ENCODE peak calls at places on chromosomes 2 and 18, in nine cellular contexts. One of them, this sample, is unnamed.

GRCh38 chr2:155872396-155872795 is 460.1 kb downstream of the NR4A2 start:
- DNase-seq in HCT116: no peak
- DNase-seq in Peyer's patch: no peak
- DNase-seq in omental fat pad: no peak
- DNase-seq in bronchial epithelial cell: peak
- DNase-seq in transverse colon: no peak
- DNase-seq in adrenal gland: no peak
- DNase-seq in OCI-LY7: no peak
- DNase-seq in chondrocyte: no peak
- DNase-seq in this sample: no peak

GRCh38 chr2:42613281-42614064 is 45.0 kb downstream of the MTA3 start:
- DNase-seq in chondrocyte: no peak
- DNase-seq in Peyer's patch: no peak
- DNase-seq in adrenal gland: no peak
- DNase-seq in OCI-LY7: no peak
- DNase-seq in omental fat pad: no peak
- DNase-seq in bronchial epithelial cell: no peak
- DNase-seq in transverse colon: no peak
- DNase-seq in HCT116: no peak
- DNase-seq in this sample: no peak

GRCh38 chr2:71446505-71446904 is 6.9 kb upstream of the DYSF start:
- DNase-seq in transverse colon: no peak
- DNase-seq in omental fat pad: no peak
- DNase-seq in HCT116: no peak
- DNase-seq in adrenal gland: no peak
- DNase-seq in chondrocyte: no peak
- DNase-seq in OCI-LY7: no peak
- DNase-seq in Peyer's patch: no peak
- DNase-seq in bronchial epithelial cell: no peak
- DNase-seq in this sample: no peak

GRCh38 chr2:191950132-191950885 is 103.4 kb upstream of the CAVIN2 start:
- DNase-seq in transverse colon: no peak
- DNase-seq in OCI-LY7: no peak
- DNase-seq in omental fat pad: no peak
- DNase-seq in bronchial epithelial cell: peak
- DNase-seq in HCT116: no peak
- DNase-seq in chondrocyte: no peak
- DNase-seq in adrenal gland: no peak
- DNase-seq in Peyer's patch: no peak
- DNase-seq in this sample: no peak

GRCh38 chr2:70978388-70979357 is at the start of gene ANKRD53:
- DNase-seq in transverse colon: peak
- DNase-seq in adrenal gland: peak
- DNase-seq in bronchial epithelial cell: peak
- DNase-seq in chondrocyte: no peak
- DNase-seq in omental fat pad: peak
- DNase-seq in OCI-LY7: no peak
- DNase-seq in Peyer's patch: peak
- DNase-seq in HCT116: no peak
- DNase-seq in this sample: no peak

GRCh38 chr2:199962203-199962602 is 6.8 kb downstream of the MAIP1 start:
- DNase-seq in transverse colon: no peak
- DNase-seq in adrenal gland: no peak
- DNase-seq in HCT116: no peak
- DNase-seq in OCI-LY7: no peak
- DNase-seq in bronchial epithelial cell: no peak
- DNase-seq in omental fat pad: no peak
- DNase-seq in chondrocyte: no peak
- DNase-seq in Peyer's patch: no peak
- DNase-seq in this sample: no peak

GRCh38 chr2:102106133-102106556 is 36.4 kb upstream of the IL1R1 start:
- DNase-seq in adrenal gland: no peak
- DNase-seq in transverse colon: no peak
- DNase-seq in bronchial epithelial cell: peak
- DNase-seq in HCT116: no peak
- DNase-seq in chondrocyte: no peak
- DNase-seq in omental fat pad: no peak
- DNase-seq in OCI-LY7: no peak
- DNase-seq in Peyer's patch: no peak
- DNase-seq in this sample: no peak

GRCh38 chr2:128091691-128092050 is 671 bp downstream of the UGGT1 start:
- DNase-seq in transverse colon: peak
- DNase-seq in bronchial epithelial cell: peak
- DNase-seq in omental fat pad: no peak
- DNase-seq in chondrocyte: no peak
- DNase-seq in HCT116: no peak
- DNase-seq in adrenal gland: no peak
- DNase-seq in Peyer's patch: no peak
- DNase-seq in OCI-LY7: peak
- DNase-seq in this sample: no peak

GRCh38 chr18:47036927-47037605 is 1.6 kb upstream of the ELOA2 start:
- DNase-seq in transverse colon: no peak
- DNase-seq in HCT116: no peak
- DNase-seq in adrenal gland: no peak
- DNase-seq in bronchial epithelial cell: no peak
- DNase-seq in chondrocyte: no peak
- DNase-seq in Peyer's patch: no peak
- DNase-seq in omental fat pad: no peak
- DNase-seq in OCI-LY7: no peak
- DNase-seq in this sample: no peak

GRCh38 chr2:118812530-118812929 is 34.9 kb downstream of the EN1 start:
- DNase-seq in adrenal gland: no peak
- DNase-seq in omental fat pad: no peak
- DNase-seq in chondrocyte: no peak
- DNase-seq in bronchial epithelial cell: no peak
- DNase-seq in transverse colon: no peak
- DNase-seq in Peyer's patch: no peak
- DNase-seq in OCI-LY7: no peak
- DNase-seq in HCT116: no peak
- DNase-seq in this sample: no peak

GRCh38 chr18:32812342-32812741 is 39.5 kb upstream of the KLHL14 start:
- DNase-seq in HCT116: no peak
- DNase-seq in transverse colon: no peak
- DNase-seq in Peyer's patch: no peak
- DNase-seq in chondrocyte: no peak
- DNase-seq in omental fat pad: no peak
- DNase-seq in OCI-LY7: no peak
- DNase-seq in adrenal gland: no peak
- DNase-seq in bronchial epithelial cell: no peak
- DNase-seq in this sample: no peak

GRCh38 chr2:205198130-205198505 is 484.2 kb upstream of the NRP2 start:
- DNase-seq in adrenal gland: no peak
- DNase-seq in chondrocyte: no peak
- DNase-seq in HCT116: no peak
- DNase-seq in bronchial epithelial cell: no peak
- DNase-seq in omental fat pad: no peak
- DNase-seq in OCI-LY7: no peak
- DNase-seq in transverse colon: no peak
- DNase-seq in Peyer's patch: no peak
- DNase-seq in this sample: no peak

GRCh38 chr2:210884227-210884626 is 327.8 kb downstream of the CPS1 start:
- DNase-seq in OCI-LY7: no peak
- DNase-seq in HCT116: no peak
- DNase-seq in adrenal gland: no peak
- DNase-seq in bronchial epithelial cell: no peak
- DNase-seq in Peyer's patch: no peak
- DNase-seq in chondrocyte: no peak
- DNase-seq in transverse colon: no peak
- DNase-seq in omental fat pad: no peak
- DNase-seq in this sample: no peak

GRCh38 chr2:206324869-206325268 is 50.4 kb downstream of the ZDBF2 start:
- DNase-seq in transverse colon: no peak
- DNase-seq in Peyer's patch: no peak
- DNase-seq in omental fat pad: no peak
- DNase-seq in OCI-LY7: no peak
- DNase-seq in bronchial epithelial cell: no peak
- DNase-seq in HCT116: no peak
- DNase-seq in chondrocyte: no peak
- DNase-seq in adrenal gland: no peak
- DNase-seq in this sample: no peak

GRCh38 chr2:45674035-45674791 is 22.7 kb downstream of the PRKCE start:
- DNase-seq in omental fat pad: no peak
- DNase-seq in OCI-LY7: no peak
- DNase-seq in transverse colon: no peak
- DNase-seq in chondrocyte: no peak
- DNase-seq in bronchial epithelial cell: peak
- DNase-seq in HCT116: no peak
- DNase-seq in adrenal gland: no peak
- DNase-seq in Peyer's patch: no peak
- DNase-seq in this sample: no peak

GRCh38 chr18:36503477-36503876 is 206.0 kb downstream of the FHOD3 start:
- DNase-seq in OCI-LY7: no peak
- DNase-seq in HCT116: no peak
- DNase-seq in omental fat pad: no peak
- DNase-seq in adrenal gland: no peak
- DNase-seq in transverse colon: no peak
- DNase-seq in bronchial epithelial cell: no peak
- DNase-seq in chondrocyte: no peak
- DNase-seq in Peyer's patch: no peak
- DNase-seq in this sample: no peak

GRCh38 chr2:60961457-60961856 is 56.1 kb upstream of the PEX13 start:
- DNase-seq in adrenal gland: no peak
- DNase-seq in OCI-LY7: no peak
- DNase-seq in omental fat pad: no peak
- DNase-seq in HCT116: no peak
- DNase-seq in Peyer's patch: no peak
- DNase-seq in transverse colon: no peak
- DNase-seq in chondrocyte: no peak
- DNase-seq in bronchial epithelial cell: peak
- DNase-seq in this sample: no peak

GRCh38 chr2:142286618-142287017 is 155.8 kb upstream of the LRP1B start:
- DNase-seq in bronchial epithelial cell: peak
- DNase-seq in OCI-LY7: peak
- DNase-seq in adrenal gland: no peak
- DNase-seq in HCT116: peak
- DNase-seq in chondrocyte: no peak
- DNase-seq in transverse colon: no peak
- DNase-seq in Peyer's patch: no peak
- DNase-seq in omental fat pad: no peak
- DNase-seq in this sample: peak

GRCh38 chr2:45330617-45331016 is 280.4 kb downstream of the SRBD1 start:
- DNase-seq in adrenal gland: no peak
- DNase-seq in OCI-LY7: no peak
- DNase-seq in omental fat pad: no peak
- DNase-seq in bronchial epithelial cell: peak
- DNase-seq in HCT116: no peak
- DNase-seq in transverse colon: no peak
- DNase-seq in chondrocyte: no peak
- DNase-seq in Peyer's patch: no peak
- DNase-seq in this sample: no peak

DNA sequence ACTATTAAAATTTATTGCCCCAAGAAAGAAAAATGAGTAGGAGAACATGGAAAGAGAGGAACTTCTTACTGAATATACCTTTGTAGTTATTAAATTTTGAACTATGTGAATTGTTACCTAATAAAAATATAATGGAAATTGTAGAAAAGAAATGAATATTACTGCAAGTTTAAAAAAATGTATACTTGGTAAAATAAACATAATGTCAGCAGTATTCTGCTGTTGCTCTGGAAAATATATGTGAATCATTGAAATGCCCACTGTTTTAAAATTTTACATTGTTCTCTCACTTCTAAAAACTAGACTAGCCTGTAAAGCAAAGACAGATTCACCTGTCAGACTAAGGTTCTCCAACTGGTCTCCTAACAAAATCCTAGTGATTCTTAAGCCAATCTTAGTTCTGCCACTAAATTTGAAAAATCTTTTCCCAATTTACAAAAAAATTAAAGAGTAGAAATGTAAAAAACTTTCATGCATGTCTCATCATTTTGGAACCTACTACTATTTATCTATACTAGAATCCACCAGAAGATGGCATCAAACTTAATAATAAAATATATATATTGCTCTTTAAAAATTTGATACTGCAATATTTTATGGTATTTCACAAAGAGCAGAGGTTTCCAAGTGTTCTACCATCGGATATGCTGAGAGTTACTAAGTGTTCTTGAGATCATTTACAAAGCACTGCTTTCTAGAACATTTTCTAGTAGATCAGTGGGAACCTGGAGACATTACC is 22.3 kb upstream of the TMEM237 start:
- DNase-seq in HCT116: no peak
- DNase-seq in chondrocyte: no peak
- DNase-seq in transverse colon: no peak
- DNase-seq in bronchial epithelial cell: no peak
- DNase-seq in OCI-LY7: no peak
- DNase-seq in Peyer's patch: no peak
- DNase-seq in adrenal gland: no peak
- DNase-seq in omental fat pad: no peak
- DNase-seq in this sample: no peak
- TF ChIP-seq CTCF in HCT116: no peak
- TF ChIP-seq CTCF in chondrocyte: peak
- TF ChIP-seq CTCF in transverse colon: no peak
- TF ChIP-seq CTCF in bronchial epithelial cell: no peak
- TF ChIP-seq CTCF in OCI-LY7: peak
- TF ChIP-seq CTCF in Peyer's patch: no peak
- TF ChIP-seq CTCF in adrenal gland: no peak
- TF ChIP-seq CTCF in omental fat pad: no peak
- TF ChIP-seq CTCF in this sample: no peak

GRCh38 chr2:9375857-9376428 is 47.4 kb downstream of the ITGB1BP1 start:
- DNase-seq in chondrocyte: no peak
- DNase-seq in adrenal gland: no peak
- DNase-seq in Peyer's patch: no peak
- DNase-seq in HCT116: no peak
- DNase-seq in bronchial epithelial cell: no peak
- DNase-seq in omental fat pad: no peak
- DNase-seq in OCI-LY7: peak
- DNase-seq in transverse colon: no peak
- DNase-seq in this sample: no peak
- TF ChIP-seq CTCF in chondrocyte: no peak
- TF ChIP-seq CTCF in adrenal gland: no peak
- TF ChIP-seq CTCF in Peyer's patch: no peak
- TF ChIP-seq CTCF in HCT116: no peak
- TF ChIP-seq CTCF in bronchial epithelial cell: no peak
- TF ChIP-seq CTCF in omental fat pad: no peak
- TF ChIP-seq CTCF in OCI-LY7: peak
- TF ChIP-seq CTCF in transverse colon: no peak
- TF ChIP-seq CTCF in this sample: peak

DNA sequence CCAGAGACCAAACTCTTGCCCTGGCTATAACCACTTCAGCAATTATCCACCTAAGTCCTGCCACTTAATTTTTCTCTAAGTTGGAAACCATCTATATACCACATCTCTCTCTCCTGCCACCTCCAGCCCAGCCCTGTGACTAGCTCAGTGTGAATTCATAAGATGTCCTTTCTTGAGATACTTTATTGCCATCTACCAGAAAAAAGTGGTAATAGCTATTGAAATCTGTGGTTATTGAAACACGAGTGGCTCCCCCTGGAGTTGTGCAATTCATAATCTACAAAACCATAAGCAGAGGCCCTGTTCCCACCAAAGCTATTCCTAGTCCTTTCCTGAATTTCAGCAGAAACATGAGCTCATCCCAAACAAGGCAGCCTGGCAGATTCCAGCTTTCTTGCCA is 324.0 kb downstream of the TXNL1 start:
- DNase-seq in chondrocyte: no peak
- DNase-seq in Peyer's patch: no peak
- DNase-seq in adrenal gland: no peak
- DNase-seq in transverse colon: no peak
- DNase-seq in bronchial epithelial cell: no peak
- DNase-seq in HCT116: no peak
- DNase-seq in OCI-LY7: no peak
- DNase-seq in omental fat pad: no peak
- DNase-seq in this sample: no peak
- TF ChIP-seq CTCF in chondrocyte: peak
- TF ChIP-seq CTCF in Peyer's patch: no peak
- TF ChIP-seq CTCF in adrenal gland: no peak
- TF ChIP-seq CTCF in transverse colon: no peak
- TF ChIP-seq CTCF in bronchial epithelial cell: no peak
- TF ChIP-seq CTCF in HCT116: no peak
- TF ChIP-seq CTCF in OCI-LY7: peak
- TF ChIP-seq CTCF in omental fat pad: no peak
- TF ChIP-seq CTCF in this sample: no peak

GRCh38 chr2:37343537-37344434 is 644 bp upstream of the QPCT start:
- DNase-seq in Peyer's patch: no peak
- DNase-seq in HCT116: no peak
- DNase-seq in adrenal gland: no peak
- DNase-seq in transverse colon: no peak
- DNase-seq in bronchial epithelial cell: peak
- DNase-seq in OCI-LY7: peak
- DNase-seq in chondrocyte: no peak
- DNase-seq in omental fat pad: no peak
- DNase-seq in this sample: no peak
- TF ChIP-seq CTCF in Peyer's patch: peak
- TF ChIP-seq CTCF in HCT116: peak
- TF ChIP-seq CTCF in adrenal gland: no peak
- TF ChIP-seq CTCF in transverse colon: peak
- TF ChIP-seq CTCF in bronchial epithelial cell: peak
- TF ChIP-seq CTCF in OCI-LY7: peak
- TF ChIP-seq CTCF in chondrocyte: peak
- TF ChIP-seq CTCF in omental fat pad: no peak
- TF ChIP-seq CTCF in this sample: no peak

This sample was measured in GM10248.